ENCODE peak calls at places on chromosome 2, in seven cellular contexts. A is adrenal gland, X is OCI-LY7, V is BJ, J is left lung, Q is Panc1, H is foreskin keratinocyte. O is an unnamed sample.

GRCh38 chr2:105538840-105539239 is 140.0 kb upstream of the FHL2 start:
- DNase-seq in A (no peak), X (no peak), V (no peak), J (no peak), Q (no peak), H (no peak), O (no peak)

GRCh38 chr2:73970850-73971471 is 13.7 kb upstream of the TET3 start:
- DNase-seq in A (peak), X (peak), V (no peak), J (peak), Q (no peak), H (no peak), O (peak)

GRCh38 chr2:221494556-221494955 is 77.5 kb downstream of the EPHA4 start:
- DNase-seq in A (no peak), X (no peak), V (no peak), J (no peak), Q (no peak), H (peak), O (no peak)

GRCh38 chr2:167689444-167689843 is 558.0 kb downstream of the STK39 start:
- DNase-seq in A (no peak), X (no peak), V (no peak), J (no peak), Q (no peak), H (no peak), O (no peak)

GRCh38 chr2:238370482-238371372 is 50.4 kb downstream of the TRAF3IP1 start:
- DNase-seq in A (peak), X (peak), V (no peak), J (peak), Q (peak), H (peak), O (peak)

GRCh38 chr2:42872736-42873135 is 80.4 kb upstream of the HAAO start:
- DNase-seq in A (no peak), X (no peak), V (no peak), J (no peak), Q (no peak), H (no peak), O (no peak)

GRCh38 chr2:238864207-238865014 is 16.5 kb downstream of the TWIST2 start:
- DNase-seq in A (peak), X (no peak), V (peak), J (peak), Q (peak), H (peak), O (no peak)

GRCh38 chr2:6877402-6878305 is at the start of gene RSAD2:
- DNase-seq in A (peak), X (no peak), V (no peak), J (peak), Q (no peak), H (peak), O (no peak)

GRCh38 chr2:65320042-65320711 is 92.5 kb downstream of the ACTR2 start:
- DNase-seq in A (peak), X (peak), V (peak), J (no peak), Q (peak), H (peak), O (peak)

GRCh38 chr2:71483246-71483645 is 29.9 kb downstream of the DYSF start:
- DNase-seq in A (no peak), X (no peak), V (no peak), J (no peak), Q (no peak), H (no peak), O (no peak)

GRCh38 chr2:50564781-50565180 is 467.2 kb downstream of the NRXN1 start:
- DNase-seq in A (no peak), X (no peak), V (no peak), J (no peak), Q (no peak), H (no peak), O (no peak)

GRCh38 chr2:119808516-119809147 is 48.9 kb downstream of the PTPN4 start:
- DNase-seq in A (no peak), X (no peak), V (no peak), J (no peak), Q (no peak), H (no peak), O (no peak)

GRCh38 chr2:226618544-226618874 is 181.1 kb downstream of the IRS1 start:
- DNase-seq in A (no peak), X (no peak), V (no peak), J (no peak), Q (no peak), H (no peak), O (no peak)

GRCh38 chr2:239267411-239267941 is 133.3 kb downstream of the HDAC4 start:
- DNase-seq in A (peak), X (peak), V (peak), J (peak), Q (no peak), H (peak), O (peak)

GRCh38 chr2:108092886-108093285 is 106.6 kb downstream of the SLC5A7 start:
- DNase-seq in A (no peak), X (no peak), V (no peak), J (no peak), Q (no peak), H (no peak), O (no peak)

GRCh38 chr2:156322103-156322671 is 10.3 kb downstream of the NR4A2 start:
- DNase-seq in A (no peak), X (no peak), V (no peak), J (no peak), Q (no peak), H (no peak), O (peak)

GRCh38 chr2:233542507-233542906 is 24.1 kb downstream of the USP40 start:
- DNase-seq in A (peak), X (no peak), V (peak), J (no peak), Q (no peak), H (peak), O (no peak)

GRCh38 chr2:229712125-229712524 is 2.2 kb downstream of the DNER start:
- DNase-seq in A (no peak), X (peak), V (no peak), J (no peak), Q (no peak), H (no peak), O (peak)
- TF ChIP-seq CTCF in A (no peak), X (peak), V (peak), J (no peak), Q (peak), H (peak), O (peak)

DNA sequence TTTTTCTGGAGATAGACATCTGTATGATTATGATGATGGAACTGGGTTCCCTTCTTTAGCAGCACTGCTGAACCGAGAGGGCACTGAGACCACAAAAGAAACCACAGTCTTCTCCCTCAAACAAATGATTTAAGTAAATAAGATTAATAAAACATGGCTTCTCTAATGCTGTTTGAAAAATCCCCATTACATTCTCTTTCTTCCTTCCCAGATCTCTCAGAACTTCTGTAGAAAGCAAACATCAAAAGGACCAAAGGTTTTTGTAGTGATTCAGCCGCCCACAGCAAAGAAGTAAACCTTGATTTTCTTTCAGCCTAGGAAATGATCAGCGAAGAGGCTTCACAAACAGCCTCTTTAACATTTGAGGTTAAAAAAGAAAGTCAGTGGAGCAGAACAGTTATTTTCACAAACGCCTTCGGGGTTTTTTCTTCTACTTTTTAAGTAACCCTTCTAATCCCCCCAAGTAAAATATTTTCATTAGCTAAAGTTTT is 89.4 kb downstream of the UPP2 start:
- DNase-seq in A (no peak), X (no peak), V (no peak), J (no peak), Q (no peak), H (no peak), O (peak)
- TF ChIP-seq CTCF in A (no peak), X (no peak), V (no peak), J (no peak), Q (no peak), H (no peak), O (no peak)

DNA sequence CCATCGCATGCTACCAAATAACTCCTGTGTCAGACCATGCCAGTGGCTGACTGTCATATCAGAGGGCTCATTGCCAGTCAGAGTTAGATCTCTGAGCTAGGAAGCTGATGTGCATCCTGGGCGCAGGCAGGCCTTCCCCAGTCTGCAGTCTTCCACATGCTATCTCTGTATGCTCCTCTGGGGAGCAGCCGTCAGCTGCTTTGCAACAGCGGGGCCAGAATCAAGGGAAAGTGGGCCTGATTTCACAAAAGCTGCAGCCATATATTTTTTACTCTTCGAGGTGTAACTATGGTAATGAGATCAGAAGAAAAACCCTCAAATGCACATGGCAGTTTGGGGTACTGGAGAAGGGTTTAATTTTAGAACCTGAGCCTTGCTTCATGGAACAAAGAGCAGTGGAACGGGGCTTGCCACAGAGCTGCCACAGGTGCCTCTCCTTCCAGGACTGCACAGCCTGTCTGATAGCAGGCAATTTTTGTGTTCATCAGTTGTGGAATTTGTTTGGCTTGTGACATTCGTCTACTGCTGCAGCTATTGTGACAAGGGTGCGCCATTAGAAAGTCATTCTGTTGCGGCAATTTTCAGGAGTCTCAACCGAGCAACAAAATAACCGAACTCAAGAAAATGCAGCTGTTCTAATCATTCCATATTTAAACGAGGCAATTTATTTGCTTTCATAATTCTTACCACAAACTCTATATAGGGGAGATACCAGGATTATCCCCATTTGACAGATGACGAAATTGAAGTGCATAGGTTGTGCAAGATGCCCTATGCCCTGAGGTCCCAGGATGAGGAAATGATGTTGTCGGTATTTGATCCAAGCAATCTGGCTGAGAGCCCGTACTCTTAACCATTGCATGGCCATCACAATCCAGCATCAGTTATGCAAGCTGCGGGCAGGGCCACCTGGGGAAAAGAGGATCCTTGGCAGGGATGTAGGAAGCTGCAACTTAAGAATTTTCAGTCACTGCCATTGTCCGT is 109.6 kb upstream of the CYRIA start:
- DNase-seq in A (no peak), X (no peak), V (no peak), J (no peak), Q (no peak), H (peak), O (no peak)
- TF ChIP-seq CTCF in A (peak), X (peak), V (no peak), J (no peak), Q (no peak), H (peak), O (no peak)

GRCh38 chr2:235498556-235499305 is 4.9 kb downstream of the AGAP1 start:
- DNase-seq in A (peak), X (no peak), V (no peak), J (no peak), Q (no peak), H (no peak), O (no peak)
- TF ChIP-seq CTCF in A (peak), X (no peak), V (no peak), J (no peak), Q (peak), H (peak), O (no peak)

O was measured in GM13977.